ENCODE peak calls at places on chromosomes 7 and 10, in seven cellular contexts. H, X, M, K, P, B and Z are unnamed samples.

GRCh38 chr7:50382455-50382854 is 67.7 kb downstream of the FIGNL1 start:
- DNase-seq in M (no peak), K (no peak), P (no peak), B (no peak), X (no peak), H (no peak), Z (no peak)

GRCh38 chr7:155965010-155965409 is 152.7 kb upstream of the SHH start:
- DNase-seq in M (no peak), P (peak; percentile 91), X (peak; percentile 65), B (no peak), H (no peak), K (no peak), Z (no peak)

GRCh38 chr7:142773937-142774744 is 3.4 kb downstream of the PRSS2 start:
- DNase-seq in H (no peak), K (no peak), M (no peak), P (no peak), X (no peak), B (no peak), Z (no peak)

GRCh38 chr10:16942361-16943078 is 125.3 kb upstream of the RSU1 start:
- DNase-seq in H (no peak), M (no peak), P (no peak), X (no peak), K (no peak), B (no peak), Z (no peak)

GRCh38 chr7:24549961-24550360 is 23.3 kb upstream of the PALS2 start:
- DNase-seq in H (no peak), B (no peak), K (no peak), P (no peak), X (no peak), M (no peak), Z (no peak)

GRCh38 chr10:79223346-79224048 is 123.8 kb upstream of the PPIF start:
- DNase-seq in P (no peak), K (no peak), B (no peak), M (peak; percentile 52), X (peak; percentile 33), H (no peak), Z (no peak)

GRCh38 chr7:30062587-30062986 is 34.4 kb downstream of the PLEKHA8 start:
- DNase-seq in K (no peak), X (peak; percentile 21), M (no peak), H (no peak), B (no peak), P (peak; percentile 13), Z (no peak)

GRCh38 chr10:127346604-127347003 is 150.2 kb upstream of the INSYN2A start:
- DNase-seq in K (no peak), P (no peak), H (no peak), X (no peak), B (no peak), M (no peak), Z (no peak)

GRCh38 chr7:4650471-4651047 is 31.5 kb upstream of the FOXK1 start:
- DNase-seq in M (no peak), K (peak; percentile 35), B (no peak), P (no peak), X (no peak), H (peak; percentile 19), Z (peak; percentile 26)

GRCh38 chr10:340646-341045 is 205.4 kb downstream of the ZMYND11 start:
- DNase-seq in K (no peak), H (no peak), M (no peak), P (no peak), B (no peak), X (no peak), Z (no peak)

GRCh38 chr7:133837248-133837647 is 289.9 kb upstream of the LRGUK start:
- DNase-seq in P (no peak), X (no peak), M (no peak), K (no peak), H (no peak), B (no peak), Z (no peak)

GRCh38 chr10:103554488-103555320 is 61.2 kb downstream of the NEURL1 start:
- DNase-seq in P (no peak), M (peak; percentile 41), K (peak; percentile 28), H (peak; percentile 7), B (peak; percentile 32), X (no peak), Z (no peak)

GRCh38 chr7:16668049-16668858 is 22.3 kb downstream of the BZW2 start:
- DNase-seq in K (no peak), B (peak; percentile 88), M (peak; percentile 71), X (peak; percentile 93), H (no peak), P (peak; percentile 91), Z (no peak)

GRCh38 chr7:48643420-48644013 is 280.8 kb upstream of the CDC14C start:
- DNase-seq in K (no peak), X (no peak), P (no peak), M (no peak), B (no peak), H (no peak), Z (no peak)

GRCh38 chr10:46514431-46514861 is 42.0 kb downstream of the GPRIN2 start:
- DNase-seq in M (no peak), K (no peak), P (no peak), X (no peak), H (no peak), B (no peak), Z (no peak)

GRCh38 chr7:43646603-43647313 is 63.9 kb downstream of the STK17A start:
- DNase-seq in X (peak; percentile 49), M (no peak), B (no peak), P (no peak), H (peak; percentile 42), K (peak; percentile 20), Z (peak; percentile 40)

GRCh38 chr10:76285012-76285411 is 853.6 kb downstream of the LRMDA start:
- DNase-seq in H (no peak), M (no peak), X (peak; percentile 72), P (no peak), B (no peak), K (no peak), Z (no peak)

GRCh38 chr7:130430841-130431713 is 9.7 kb downstream of the CEP41 start:
- DNase-seq in P (no peak), X (no peak), B (no peak), M (no peak), K (no peak), H (no peak), Z (no peak)

GRCh38 chr10:98980353-98980752 is 255.3 kb downstream of the HPSE2 start:
- DNase-seq in P (no peak), B (no peak), K (no peak), M (no peak), H (no peak), X (no peak), Z (no peak)

GRCh38 chr10:122373713-122374112 is 795 bp upstream of the PLEKHA1 start:
- DNase-seq in P (no peak), B (peak; percentile 38), K (peak; percentile 53), H (no peak), M (no peak), X (no peak), Z (no peak)

GRCh38 chr10:112349521-112350085 is 24.3 kb upstream of the ACSL5 start:
- DNase-seq in P (no peak), K (no peak), H (no peak), M (no peak), X (no peak), B (no peak), Z (no peak)

GRCh38 chr7:151248191-151249033 is at the start of gene SMARCD3:
- DNase-seq in M (peak; percentile 73), K (peak; percentile 64), P (no peak), X (peak; percentile 26), B (peak; percentile 59), H (peak; percentile 60), Z (peak; percentile 73)

GRCh38 chr7:88224596-88225275 is 4.9 kb upstream of the SRI start:
- DNase-seq in K (no peak), B (no peak), H (no peak), P (no peak), M (no peak), X (peak; percentile 76), Z (no peak)

GRCh38 chr10:124033887-124034218 is 59.5 kb downstream of the CHST15 start:
- DNase-seq in B (no peak), M (no peak), P (no peak), X (no peak), H (no peak), K (no peak), Z (no peak)

GRCh38 chr10:6990891-6991290 is 410.8 kb upstream of the PRKCQ start:
- DNase-seq in X (no peak), K (no peak), M (no peak), B (no peak), P (no peak), H (no peak), Z (no peak)